ENCODE peak calls at places on chromosome 21, in ten cellular contexts. G is GM23248; R is small intestine; D is RWPE2; Q is GM23338; N is effector memory CD4-positive, alpha-beta T cell; U is heart right ventricle; T is left ventricle myocardium inferior; J is lower lobe of right lung; P is naive thymus-derived CD4-positive, alpha-beta T cell. A is an unnamed sample.

GRCh38 chr21:41620982-41621381 is 113.0 kb upstream of the TMPRSS2 start:
- DNase-seq in D (no peak), G (peak), U (no peak), R (peak), Q (no peak), P (no peak), J (no peak), N (no peak), T (no peak), A (no peak)

GRCh38 chr21:41168391-41169257 is 664 bp downstream of the BACE2 start:
- DNase-seq in R (peak), U (peak), G (peak), T (peak), P (no peak), Q (peak), J (peak), D (no peak), N (no peak), A (no peak)

GRCh38 chr21:45043541-45044020 is 30.8 kb upstream of the ADARB1 start:
- DNase-seq in N (no peak), Q (no peak), G (no peak), R (no peak), J (no peak), P (no peak), T (no peak), D (no peak), U (no peak), A (peak)

GRCh38 chr21:31760931-31761330 is 29.0 kb upstream of the SCAF4 start:
- DNase-seq in N (no peak), T (no peak), J (no peak), G (no peak), D (no peak), U (no peak), Q (no peak), R (no peak), P (no peak), A (no peak)

GRCh38 chr21:46079357-46080170 is 18.3 kb upstream of the COL6A2 start:
- DNase-seq in T (no peak), J (peak), N (no peak), U (peak), P (no peak), R (no peak), Q (no peak), D (no peak), G (peak), A (no peak)

GRCh38 chr21:29245104-29245643 is 53.5 kb upstream of the BACH1 start:
- DNase-seq in P (peak), J (no peak), G (peak), D (no peak), U (no peak), Q (no peak), T (no peak), R (no peak), N (no peak), A (no peak)

GRCh38 chr21:35178812-35179211 is 129.7 kb upstream of the RUNX1 start:
- DNase-seq in R (no peak), G (peak), P (no peak), U (no peak), J (no peak), D (no peak), N (no peak), T (no peak), Q (no peak), A (no peak)

GRCh38 chr21:35139382-35139715 is 90.2 kb upstream of the RUNX1 start:
- DNase-seq in D (no peak), U (no peak), Q (no peak), R (no peak), T (no peak), P (no peak), J (no peak), G (no peak), N (no peak), A (no peak)

GRCh38 chr21:25375675-25376074 is 231.6 kb downstream of the MRPL39 start:
- DNase-seq in G (peak), J (no peak), R (no peak), P (no peak), U (no peak), T (no peak), Q (no peak), D (no peak), N (no peak), A (no peak)

GRCh38 chr21:26732442-26733221 is 112.6 kb downstream of the ADAMTS1 start:
- DNase-seq in U (peak), T (no peak), Q (peak), J (peak), R (peak), N (no peak), G (peak), D (no peak), P (no peak), A (no peak)

GRCh38 chr21:45854702-45855247 is 126.8 kb upstream of the COL6A1 start:
- DNase-seq in D (no peak), P (no peak), U (no peak), T (no peak), J (no peak), N (no peak), Q (no peak), G (no peak), R (no peak), A (no peak)

GRCh38 chr21:40752125-40752524 is 94.8 kb downstream of the DSCAM start:
- DNase-seq in U (no peak), P (no peak), R (no peak), J (no peak), N (no peak), G (no peak), Q (peak), T (no peak), D (no peak), A (no peak)

GRCh38 chr21:15763359-15763758 is 33.6 kb downstream of the USP25 start:
- DNase-seq in T (no peak), N (no peak), R (no peak), P (no peak), Q (no peak), J (no peak), D (no peak), G (no peak), U (no peak), A (no peak)

GRCh38 chr21:21631961-21632360 is 633.8 kb downstream of the NCAM2 start:
- DNase-seq in U (peak), T (no peak), N (no peak), G (peak), R (peak), Q (no peak), J (no peak), P (no peak), D (no peak), A (no peak)

GRCh38 chr21:34796518-34797201 is 127.9 kb downstream of the CLIC6 start:
- DNase-seq in J (no peak), D (no peak), R (no peak), G (peak), N (no peak), P (no peak), U (no peak), Q (peak), T (no peak), A (no peak)

GRCh38 chr21:18164483-18164882 is 80.2 kb upstream of the CHODL start:
- DNase-seq in T (no peak), R (no peak), G (no peak), P (no peak), N (no peak), D (no peak), J (no peak), Q (no peak), U (no peak), A (no peak)

GRCh38 chr21:45640888-45641479 is 2.5 kb upstream of the PCBP3 start:
- DNase-seq in R (no peak), U (peak), G (peak), N (no peak), D (no peak), J (no peak), Q (peak), T (no peak), P (no peak), A (no peak)

GRCh38 chr21:25171438-25171837 is 435.8 kb downstream of the MRPL39 start:
- DNase-seq in N (no peak), U (no peak), J (no peak), Q (no peak), T (no peak), G (peak), D (no peak), P (no peak), R (no peak), A (no peak)

GRCh38 chr21:32367158-32367557 is 25.7 kb downstream of the URB1 start:
- DNase-seq in U (no peak), T (no peak), D (no peak), G (peak), R (no peak), Q (no peak), J (no peak), P (no peak), N (no peak), A (no peak)

GRCh38 chr21:14843991-14844390 is 220.8 kb downstream of the NRIP1 start:
- DNase-seq in G (peak), P (no peak), T (no peak), N (no peak), R (no peak), U (no peak), D (no peak), J (no peak), Q (no peak), A (no peak)

GRCh38 chr21:40765771-40766170 is 81.2 kb downstream of the DSCAM start:
- DNase-seq in D (no peak), P (no peak), J (no peak), Q (no peak), N (no peak), R (no peak), T (no peak), U (no peak), G (no peak), A (no peak)

GRCh38 chr21:46006547-46007497 is 25.3 kb downstream of the COL6A1 start:
- DNase-seq in P (peak), Q (no peak), U (peak), G (no peak), R (no peak), D (peak), N (no peak), J (peak), T (no peak), A (no peak)

GRCh38 chr21:45309069-45309521 is 21.4 kb upstream of the POFUT2 start:
- DNase-seq in N (no peak), D (peak), J (peak), P (peak), T (peak), R (peak), G (peak), Q (peak), U (peak), A (peak)

GRCh38 chr21:16302851-16303282 is 573.1 kb downstream of the USP25 start:
- DNase-seq in J (no peak), N (no peak), P (no peak), R (no peak), U (no peak), T (no peak), D (no peak), G (peak), Q (no peak), A (no peak)

GRCh38 chr21:14480601-14481000 is 65.5 kb downstream of the SAMSN1 start:
- DNase-seq in D (no peak), J (no peak), Q (no peak), T (no peak), U (no peak), N (no peak), P (no peak), R (no peak), G (no peak), A (no peak)

GRCh38 chr21:34176442-34176841 is 103.1 kb downstream of the MRPS6 start:
- DNase-seq in Q (no peak), J (no peak), G (no peak), D (no peak), N (no peak), T (no peak), U (no peak), R (no peak), P (no peak), A (no peak)

GRCh38 chr21:29265690-29266479 is 32.8 kb upstream of the BACH1 start:
- DNase-seq in T (no peak), G (peak), P (peak), R (no peak), J (no peak), Q (no peak), U (no peak), D (no peak), N (no peak), A (no peak)

GRCh38 chr21:45303111-45303615 is 15.5 kb upstream of the POFUT2 start:
- DNase-seq in T (peak), U (peak), D (peak), P (no peak), Q (no peak), G (no peak), N (no peak), J (peak), R (no peak), A (no peak)

GRCh38 chr21:34133802-34134201 is 60.4 kb downstream of the MRPS6 start:
- DNase-seq in T (no peak), J (no peak), G (no peak), U (no peak), D (no peak), R (no peak), Q (peak), N (no peak), P (no peak), A (no peak)

GRCh38 chr21:31594279-31594678 is 65.2 kb upstream of the SOD1 start:
- DNase-seq in N (no peak), D (no peak), T (no peak), Q (no peak), P (no peak), U (no peak), G (no peak), R (no peak), J (no peak), A (no peak)

GRCh38 chr21:45357436-45358260 is 47.3 kb upstream of the COL18A1 start:
- DNase-seq in J (peak), Q (peak), T (peak), R (no peak), G (peak), U (peak), P (no peak), N (no peak), D (no peak), A (no peak)

GRCh38 chr21:16310191-16310590 is 580.4 kb downstream of the USP25 start:
- DNase-seq in P (no peak), N (no peak), D (no peak), Q (no peak), J (no peak), U (no peak), T (no peak), G (no peak), R (no peak), A (no peak)

GRCh38 chr21:45420623-45421041 is 15.7 kb downstream of the COL18A1 start:
- DNase-seq in P (no peak), T (no peak), J (peak), G (no peak), Q (no peak), N (no peak), D (peak), R (peak), U (peak), A (peak)

GRCh38 chr21:35336534-35336933 is 287.4 kb upstream of the RUNX1 start:
- DNase-seq in N (no peak), Q (no peak), G (peak), J (no peak), T (no peak), P (no peak), D (no peak), U (no peak), R (no peak), A (no peak)

GRCh38 chr21:20661745-20662470 is 336.3 kb upstream of the NCAM2 start:
- DNase-seq in N (no peak), Q (peak), T (no peak), P (no peak), U (no peak), R (no peak), J (no peak), D (no peak), G (no peak), A (no peak)

GRCh38 chr21:23890652-23891051 is 1716.6 kb downstream of the MRPL39 start:
- DNase-seq in J (no peak), D (no peak), R (no peak), T (no peak), U (no peak), Q (no peak), N (no peak), P (no peak), G (no peak), A (no peak)

GRCh38 chr21:14121719-14122118 is 89.0 kb downstream of the LIPI start:
- DNase-seq in Q (no peak), J (no peak), D (no peak), R (no peak), P (no peak), U (no peak), G (no peak), T (no peak), N (no peak), A (no peak)

GRCh38 chr21:40901690-40902089 is 54.7 kb upstream of the DSCAM start:
- DNase-seq in U (peak), P (no peak), N (no peak), J (no peak), R (no peak), G (no peak), D (no peak), T (peak), Q (no peak), A (no peak)

DNA sequence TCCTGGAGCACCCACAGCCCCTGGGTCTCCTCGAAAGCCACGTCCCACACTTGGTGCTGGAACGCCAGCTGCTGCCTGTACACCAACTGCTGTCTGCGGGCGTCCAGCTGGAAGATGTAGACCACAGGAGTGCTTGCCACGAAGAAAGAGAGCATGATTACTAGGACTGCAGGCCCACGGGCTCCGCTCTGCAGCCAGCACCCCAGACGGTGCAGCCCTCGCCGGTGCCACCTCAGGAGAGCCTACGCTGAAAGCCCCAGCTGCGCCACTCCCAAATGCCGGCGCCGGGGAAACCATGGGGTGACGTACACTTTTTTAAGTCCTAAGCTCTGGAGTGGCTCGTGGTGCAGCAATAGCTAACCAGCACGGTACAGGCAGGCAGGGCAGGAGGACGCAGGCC is 25.7 kb downstream of the WDR4 start:
- DNase-seq in Q (no peak), T (no peak), U (no peak), P (no peak), D (peak), G (no peak), R (no peak), J (no peak), N (no peak), A (no peak)
- H3K4me3 ChIP-seq in Q (no peak), T (no peak), U (no peak), P (no peak), D (no peak), G (no peak), R (no peak), J (no peak), N (no peak), A (no peak)

GRCh38 chr21:43985690-43986251 is 26.3 kb upstream of the TRAPPC10 start:
- DNase-seq in N (no peak), T (no peak), D (no peak), U (no peak), P (no peak), Q (peak), R (no peak), G (no peak), J (no peak), A (no peak)
- H3K4me3 ChIP-seq in N (no peak), T (no peak), D (no peak), U (no peak), P (no peak), Q (peak), R (no peak), G (no peak), J (no peak), A (no peak)

DNA sequence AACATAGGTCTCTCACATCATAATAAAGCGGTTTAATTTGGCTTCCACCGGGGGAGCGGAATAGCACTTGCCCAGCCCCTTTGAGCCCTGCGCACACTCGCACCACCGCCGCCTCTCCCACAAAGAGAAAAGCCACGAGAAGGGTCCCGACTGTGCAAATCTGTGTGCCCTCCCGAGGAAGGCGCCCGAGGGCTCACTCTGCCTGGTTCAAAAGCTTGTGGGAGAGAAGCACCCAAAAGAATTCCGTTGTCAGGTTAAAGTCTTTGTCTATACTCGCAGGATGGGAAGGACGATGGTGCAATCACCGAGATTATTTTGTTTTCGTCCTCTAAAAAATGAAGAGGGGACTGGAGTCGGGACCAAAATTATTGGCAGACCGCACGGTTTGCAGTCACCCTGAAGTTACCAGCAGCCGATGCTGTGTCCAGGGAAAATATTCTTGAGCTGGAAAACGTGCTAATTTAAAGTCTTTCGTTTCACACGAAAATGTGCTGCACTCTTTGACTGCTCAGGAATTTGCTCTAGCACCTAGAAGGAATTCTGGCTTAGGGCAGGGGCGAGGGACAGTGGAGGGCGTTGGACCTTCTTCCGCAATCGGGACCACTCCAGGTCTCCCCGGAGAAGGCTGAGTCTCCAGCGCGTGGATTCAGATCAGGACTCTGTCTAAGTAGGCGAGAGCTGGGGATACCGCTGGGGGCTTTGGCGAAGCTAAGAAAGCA is 6.6 kb upstream of the SIM2 start:
- DNase-seq in R (no peak), P (no peak), J (no peak), U (no peak), N (no peak), D (no peak), Q (peak), T (no peak), G (no peak), A (no peak)
- H3K4me3 ChIP-seq in R (no peak), P (no peak), J (no peak), U (no peak), N (no peak), D (peak), Q (peak), T (no peak), G (no peak), A (no peak)

GRCh38 chr21:37784591-37785318 is 131.5 kb downstream of the KCNJ6 start:
- DNase-seq in P (no peak), T (no peak), J (no peak), D (no peak), Q (no peak), N (no peak), G (peak), U (no peak), R (no peak), A (no peak)
- H3K4me3 ChIP-seq in P (no peak), T (no peak), J (no peak), D (no peak), Q (no peak), N (no peak), G (no peak), U (no peak), R (no peak), A (no peak)

GRCh38 chr21:39083377-39084008 is 99.8 kb downstream of the PSMG1 start:
- DNase-seq in R (peak), D (no peak), T (no peak), N (no peak), P (no peak), J (peak), U (no peak), Q (no peak), G (peak), A (peak)

GRCh38 chr21:39084979-39085729 is 98.1 kb downstream of the PSMG1 start:
- DNase-seq in N (no peak), Q (no peak), P (no peak), J (no peak), U (no peak), R (peak), G (no peak), D (no peak), T (no peak), A (no peak)

GRCh38 chr21:39080366-39080765 is 102.9 kb downstream of the PSMG1 start:
- DNase-seq in U (no peak), P (no peak), J (no peak), Q (no peak), G (no peak), R (no peak), T (no peak), N (no peak), D (no peak), A (peak)

GRCh38 chr21:39084073-39084472 is 99.2 kb downstream of the PSMG1 start:
- DNase-seq in T (no peak), U (no peak), G (no peak), J (no peak), P (no peak), R (no peak), N (no peak), D (no peak), Q (no peak), A (no peak)

GRCh38 chr21:39082656-39083376 is 100.4 kb downstream of the PSMG1 start:
- DNase-seq in D (no peak), P (no peak), N (no peak), G (no peak), T (no peak), J (no peak), Q (peak), U (no peak), R (peak), A (peak)
- H3K4me3 ChIP-seq in D (peak), P (no peak), N (no peak), G (no peak), T (no peak), J (peak), Q (no peak), U (no peak), R (no peak), A (peak)